ENCODE peak calls at places on chromosomes 1 and 21, in ten cellular contexts. H is fibroblast of lung; Q is body of pancreas; V is hepatocyte; X is naive thymus-derived CD4-positive, alpha-beta T cell; O is pancreas; W is cardiac muscle cell; R is SK-N-SH; M is effector memory CD4-positive, alpha-beta T cell; G is endodermal cell. F is an unnamed sample. For H3K4me1 and H3K36me3, the result is how much of the 10 kb centered on the place peaks cover.

GRCh38 chr1:206032356-206033140 is 8.9 kb upstream of the CTSE start:
- DNase-seq in H (no peak), Q (no peak), V (no peak), X (no peak), O (no peak), W (no peak), R (no peak), M (no peak), G (no peak), F (no peak)

GRCh38 chr1:44576456-44577150 is 97.7 kb downstream of the TMEM53 start:
- DNase-seq in H (peak), Q (no peak), V (no peak), X (no peak), O (no peak), W (peak), R (no peak), M (no peak), G (no peak), F (no peak)

GRCh38 chr1:175422122-175422521 is 229.5 kb upstream of the KIAA0040 start:
- DNase-seq in H (no peak), Q (no peak), V (peak), X (no peak), O (no peak), W (no peak), R (no peak), M (no peak), G (no peak), F (no peak)

GRCh38 chr21:46227811-46228344 is 696 bp downstream of the LSS start:
- DNase-seq in H (no peak), Q (no peak), V (peak), X (no peak), O (no peak), W (no peak), R (no peak), M (no peak), G (peak), F (no peak)

GRCh38 chr1:221228594-221228993 is 349.4 kb downstream of the HLX start:
- DNase-seq in H (no peak), Q (no peak), V (no peak), X (no peak), O (no peak), W (no peak), R (no peak), M (no peak), G (peak), F (no peak)

GRCh38 chr1:230545181-230545580 is 97.1 kb upstream of the COG2 start:
- DNase-seq in H (no peak), Q (no peak), V (no peak), X (no peak), O (no peak), W (no peak), R (no peak), M (no peak), G (no peak), F (no peak)

GRCh38 chr1:20921285-20921684 is 134.2 kb upstream of the HP1BP3 start:
- DNase-seq in H (peak), Q (no peak), V (no peak), X (no peak), O (no peak), W (no peak), R (no peak), M (no peak), G (no peak), F (no peak)

GRCh38 chr1:6447818-6448748 is 17.9 kb downstream of the TNFRSF25 start:
- DNase-seq in H (no peak), Q (no peak), V (peak), X (peak), O (no peak), W (no peak), R (no peak), M (peak), G (peak), F (peak)

GRCh38 chr1:12654004-12654567 is 10.2 kb downstream of the AADACL4 start:
- DNase-seq in H (peak), Q (no peak), V (no peak), X (no peak), O (no peak), W (peak), R (no peak), M (no peak), G (no peak), F (no peak)

GRCh38 chr1:14778882-14779594 is 180.6 kb downstream of the KAZN start:
- DNase-seq in H (peak), Q (peak), V (peak), X (no peak), O (peak), W (peak), R (peak), M (no peak), G (peak), F (no peak)

GRCh38 chr1:18332626-18333025 is 148.1 kb upstream of the KLHDC7A start:
- DNase-seq in H (no peak), Q (no peak), V (no peak), X (no peak), O (no peak), W (no peak), R (no peak), M (no peak), G (no peak), F (no peak)

GRCh38 chr1:77484334-77484733 is 198.1 kb downstream of the ZZZ3 start:
- DNase-seq in H (no peak), Q (no peak), V (no peak), X (no peak), O (no peak), W (no peak), R (no peak), M (no peak), G (no peak), F (no peak)

GRCh38 chr21:44987886-44988606 is 48.2 kb downstream of the SLX9 start:
- DNase-seq in H (no peak), Q (no peak), V (no peak), X (no peak), O (no peak), W (no peak), R (no peak), M (no peak), G (no peak), F (no peak)

GRCh38 chr1:8962812-8963669 is 17.4 kb downstream of the CA6 start:
- DNase-seq in H (peak), Q (peak), V (peak), X (no peak), O (no peak), W (peak), R (peak), M (no peak), G (peak), F (no peak)

GRCh38 chr1:158248122-158248521 is 6.1 kb upstream of the CD1A start:
- DNase-seq in H (no peak), Q (no peak), V (no peak), X (peak), O (no peak), W (no peak), R (no peak), M (peak), G (no peak), F (peak)

GRCh38 chr1:42960693-42961559 is 2.3 kb upstream of the SLC2A1 start:
- DNase-seq in H (no peak), Q (no peak), V (no peak), X (no peak), O (no peak), W (no peak), R (no peak), M (no peak), G (no peak), F (no peak)

GRCh38 chr1:227754958-227755357 is 19.7 kb downstream of the SNAP47 start:
- DNase-seq in H (no peak), Q (no peak), V (no peak), X (no peak), O (no peak), W (no peak), R (no peak), M (no peak), G (no peak), F (no peak)

GRCh38 chr1:97243973-97244560 is 522.5 kb downstream of the PTBP2 start:
- DNase-seq in H (peak), Q (no peak), V (peak), X (no peak), O (no peak), W (peak), R (peak), M (no peak), G (no peak), F (no peak)

GRCh38 chr1:48817505-48818114 is 40.9 kb upstream of the BEND5 start:
- DNase-seq in H (peak), Q (peak), V (peak), X (no peak), O (peak), W (peak), R (peak), M (no peak), G (peak), F (no peak)

DNA sequence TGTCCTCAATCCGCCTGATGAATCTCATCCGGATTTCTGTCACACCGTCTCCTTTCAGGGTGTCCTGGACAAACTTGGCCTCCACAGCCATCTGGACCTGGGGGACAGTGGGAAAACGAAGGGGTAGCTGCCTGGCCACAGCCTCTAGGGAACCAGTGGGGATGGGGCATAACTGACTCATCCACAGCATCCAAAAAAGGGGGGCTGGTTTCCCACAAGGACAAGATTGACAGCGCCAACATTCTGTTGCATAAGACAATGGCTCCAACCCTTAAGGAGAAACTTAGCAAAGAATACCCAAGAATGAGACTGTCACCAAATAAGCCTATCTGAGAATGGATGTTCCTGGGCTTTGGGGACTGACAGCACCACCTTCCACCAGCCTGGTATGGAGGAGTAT is 12.1 kb downstream of the TRAPPC3 start:
- DNase-seq in H (no peak), Q (no peak), V (no peak), X (no peak), O (no peak), W (peak), R (no peak), M (no peak), G (no peak), F (no peak)
- H3K27ac ChIP-seq in H (peak), Q (no peak), V (no peak), X (no peak), O (no peak), W (no peak), R (peak), M (no peak), G (no peak), F (no peak)

GRCh38 chr1:41242645-41243171 is 602 bp upstream of the SCMH1 start:
- DNase-seq in H (no peak), Q (no peak), V (no peak), X (peak), O (no peak), W (no peak), R (no peak), M (no peak), G (no peak), F (no peak)
- H3K4me1 ChIP-seq in H (under half), Q (under half), V (half or more), X (under half), O (under half), W (half or more), R (under half), M (under half), G (under half), F (under half)

GRCh38 chr1:39474810-39475209 is 16.6 kb upstream of the BMP8A start:
- DNase-seq in H (no peak), Q (no peak), V (no peak), X (no peak), O (no peak), W (no peak), R (no peak), M (no peak), G (no peak), F (no peak)
- H3K36me3 ChIP-seq in H (under half), Q (under half), V (under half), X (half or more), O (under half), W (under half), R (half or more), M (half or more), G (half or more), F (half or more)

GRCh38 chr1:84702143-84702542 is 11.9 kb upstream of the SSX2IP start:
- DNase-seq in H (no peak), Q (no peak), V (no peak), X (no peak), O (no peak), W (no peak), R (no peak), M (no peak), G (no peak), F (no peak)

GRCh38 chr1:84701366-84701765 is 11.1 kb upstream of the SSX2IP start:
- DNase-seq in H (no peak), Q (no peak), V (no peak), X (no peak), O (no peak), W (peak), R (no peak), M (no peak), G (no peak), F (no peak)

GRCh38 chr1:84698151-84698651 is 7.9 kb upstream of the SSX2IP start:
- DNase-seq in H (peak), Q (no peak), V (peak), X (no peak), O (no peak), W (peak), R (no peak), M (no peak), G (no peak), F (no peak)

GRCh38 chr1:84700065-84700464 is 9.8 kb upstream of the SSX2IP start:
- DNase-seq in H (no peak), Q (no peak), V (no peak), X (no peak), O (no peak), W (no peak), R (no peak), M (no peak), G (no peak), F (no peak)

GRCh38 chr1:84698718-84699117 is 8.5 kb upstream of the SSX2IP start:
- DNase-seq in H (peak), Q (no peak), V (peak), X (no peak), O (no peak), W (peak), R (no peak), M (no peak), G (no peak), F (no peak)
- H3K27ac ChIP-seq in H (peak), Q (peak), V (peak), X (no peak), O (no peak), W (no peak), R (peak), M (no peak), G (no peak), F (no peak)

GRCh38 chr1:178539291-178539690 is 26.4 kb downstream of the TEX35 start:
- DNase-seq in H (no peak), Q (no peak), V (no peak), X (no peak), O (no peak), W (peak), R (no peak), M (no peak), G (no peak), F (no peak)
- H3K4me1 ChIP-seq in H (under half), Q (under half), V (under half), X (under half), O (under half), W (under half), R (under half), M (under half), G (under half), F (under half)

DNA sequence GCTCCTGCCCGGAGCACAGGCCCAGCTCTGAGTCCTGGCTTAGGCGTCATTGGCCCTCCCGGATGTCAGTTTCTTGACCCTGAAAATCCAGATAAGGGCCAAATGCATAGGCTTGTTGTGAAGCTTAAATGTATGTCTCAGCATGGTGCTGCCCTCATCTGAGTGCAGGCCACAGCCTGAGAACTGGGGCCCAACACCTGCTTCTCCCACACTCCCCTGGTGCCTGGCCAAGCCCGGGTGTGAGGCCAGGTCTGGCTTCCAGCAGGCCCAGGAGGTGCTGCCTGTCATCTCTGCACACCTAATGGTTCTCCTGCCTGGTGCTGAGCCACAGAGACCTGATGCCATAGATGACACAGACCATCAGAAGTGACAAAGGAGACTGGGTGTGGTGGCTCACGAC is 14.0 kb downstream of the MX2 start:
- DNase-seq in H (no peak), Q (no peak), V (no peak), X (no peak), O (no peak), W (no peak), R (no peak), M (no peak), G (peak), F (no peak)
- H3K36me3 ChIP-seq in H (under half), Q (under half), V (under half), X (half or more), O (under half), W (under half), R (under half), M (half or more), G (under half), F (under half)

DNA sequence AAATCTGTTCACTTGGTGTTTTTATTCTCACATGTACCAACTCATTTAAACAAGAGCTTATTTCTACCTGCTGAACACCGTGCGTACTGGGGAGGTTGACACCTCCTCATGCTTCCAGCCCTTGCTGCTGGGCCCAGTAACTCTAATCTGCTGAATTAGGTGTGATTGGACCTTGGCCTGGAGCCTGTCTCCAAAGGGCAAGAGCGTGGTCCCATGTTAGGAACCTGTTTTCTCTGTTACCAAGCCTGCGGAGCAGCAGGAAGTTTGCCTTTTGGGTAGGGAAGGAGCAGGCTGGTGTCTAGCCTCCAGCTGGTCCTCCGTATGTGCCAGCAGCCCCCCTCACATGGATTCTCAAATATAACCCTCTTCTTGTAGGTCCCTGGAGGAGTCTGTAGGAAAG is 10.9 kb upstream of the SLC27A3 start:
- DNase-seq in H (no peak), Q (no peak), V (no peak), X (no peak), O (no peak), W (no peak), R (no peak), M (no peak), G (no peak), F (no peak)
- H3K27ac ChIP-seq in H (no peak), Q (peak), V (peak), X (no peak), O (no peak), W (no peak), R (no peak), M (no peak), G (no peak), F (no peak)